ENCODE peak calls at places on chromosomes 16 and 17, in seven cellular contexts. One of them, this sample, is unnamed.

GRCh38 chr17:50488880-50489279 is 10.2 kb downstream of the RSAD1 start:
- DNase-seq in CD8-positive, alpha-beta T cell: no peak
- DNase-seq in fibroblast of lung: no peak
- DNase-seq in Peyer's patch: peak; percentile 15
- DNase-seq in left lung: no peak
- DNase-seq in H1: no peak
- DNase-seq in IMR-90: no peak
- DNase-seq in this sample: no peak

GRCh38 chr17:76873856-76874255 is 5.7 kb downstream of the MGAT5B start:
- DNase-seq in CD8-positive, alpha-beta T cell: no peak
- DNase-seq in fibroblast of lung: peak; percentile 67
- DNase-seq in Peyer's patch: no peak
- DNase-seq in left lung: no peak
- DNase-seq in H1: no peak
- DNase-seq in IMR-90: peak; percentile 21
- DNase-seq in this sample: no peak

GRCh38 chr16:1366712-1367299 is 15.1 kb downstream of the GNPTG start:
- DNase-seq in CD8-positive, alpha-beta T cell: no peak
- DNase-seq in fibroblast of lung: no peak
- DNase-seq in Peyer's patch: no peak
- DNase-seq in left lung: no peak
- DNase-seq in H1: no peak
- DNase-seq in IMR-90: no peak
- DNase-seq in this sample: no peak

GRCh38 chr17:4634981-4635380 is 6.5 kb downstream of the ALOX15 start:
- DNase-seq in CD8-positive, alpha-beta T cell: no peak
- DNase-seq in fibroblast of lung: no peak
- DNase-seq in Peyer's patch: no peak
- DNase-seq in left lung: peak; percentile 8
- DNase-seq in H1: no peak
- DNase-seq in IMR-90: no peak
- DNase-seq in this sample: no peak

GRCh38 chr17:41766135-41766534 is 20.4 kb downstream of the JUP start:
- DNase-seq in CD8-positive, alpha-beta T cell: no peak
- DNase-seq in fibroblast of lung: no peak
- DNase-seq in Peyer's patch: no peak
- DNase-seq in left lung: no peak
- DNase-seq in H1: no peak
- DNase-seq in IMR-90: no peak
- DNase-seq in this sample: no peak

GRCh38 chr17:82977586-82977985 is 101.8 kb upstream of the METRNL start:
- DNase-seq in CD8-positive, alpha-beta T cell: no peak
- DNase-seq in fibroblast of lung: no peak
- DNase-seq in Peyer's patch: no peak
- DNase-seq in left lung: no peak
- DNase-seq in H1: no peak
- DNase-seq in IMR-90: no peak
- DNase-seq in this sample: no peak

GRCh38 chr17:73226556-73227172 is 33.8 kb downstream of the COG1 start:
- DNase-seq in CD8-positive, alpha-beta T cell: no peak
- DNase-seq in fibroblast of lung: peak; percentile 44
- DNase-seq in Peyer's patch: no peak
- DNase-seq in left lung: no peak
- DNase-seq in H1: no peak
- DNase-seq in IMR-90: peak; percentile 45
- DNase-seq in this sample: no peak

GRCh38 chr17:5630434-5630833 is 46.1 kb upstream of the NLRP1 start:
- DNase-seq in CD8-positive, alpha-beta T cell: no peak
- DNase-seq in fibroblast of lung: peak; percentile 48
- DNase-seq in Peyer's patch: no peak
- DNase-seq in left lung: no peak
- DNase-seq in H1: no peak
- DNase-seq in IMR-90: peak; percentile 46
- DNase-seq in this sample: no peak

GRCh38 chr16:3180445-3180878 is 7.5 kb upstream of the OR1F1 start:
- DNase-seq in CD8-positive, alpha-beta T cell: no peak
- DNase-seq in fibroblast of lung: no peak
- DNase-seq in Peyer's patch: no peak
- DNase-seq in left lung: no peak
- DNase-seq in H1: peak; percentile 95
- DNase-seq in IMR-90: no peak
- DNase-seq in this sample: no peak

GRCh38 chr16:47358816-47359215 is 102.0 kb downstream of the ITFG1 start:
- DNase-seq in CD8-positive, alpha-beta T cell: no peak
- DNase-seq in fibroblast of lung: peak; percentile 61
- DNase-seq in Peyer's patch: no peak
- DNase-seq in left lung: no peak
- DNase-seq in H1: no peak
- DNase-seq in IMR-90: peak; percentile 37
- DNase-seq in this sample: no peak

GRCh38 chr17:77666881-77667395 is 291.6 kb upstream of the TNRC6C start:
- DNase-seq in CD8-positive, alpha-beta T cell: peak; percentile 33
- DNase-seq in fibroblast of lung: no peak
- DNase-seq in Peyer's patch: no peak
- DNase-seq in left lung: no peak
- DNase-seq in H1: no peak
- DNase-seq in IMR-90: no peak
- DNase-seq in this sample: peak; percentile 51

GRCh38 chr16:89691231-89691985 is 4.9 kb downstream of the CDK10 start:
- DNase-seq in CD8-positive, alpha-beta T cell: no peak
- DNase-seq in fibroblast of lung: no peak
- DNase-seq in Peyer's patch: no peak
- DNase-seq in left lung: no peak
- DNase-seq in H1: no peak
- DNase-seq in IMR-90: no peak
- DNase-seq in this sample: no peak

GRCh38 chr16:2926660-2927646 is 15.2 kb downstream of the FLYWCH1 start:
- DNase-seq in CD8-positive, alpha-beta T cell: peak; percentile 75
- DNase-seq in fibroblast of lung: peak; percentile 77
- DNase-seq in Peyer's patch: peak; percentile 85
- DNase-seq in left lung: peak; percentile 82
- DNase-seq in H1: peak; percentile 93
- DNase-seq in IMR-90: peak; percentile 80
- DNase-seq in this sample: peak; percentile 74

GRCh38 chr16:70693231-70693671 is 7.4 kb upstream of the MTSS2 start:
- DNase-seq in CD8-positive, alpha-beta T cell: no peak
- DNase-seq in fibroblast of lung: no peak
- DNase-seq in Peyer's patch: no peak
- DNase-seq in left lung: no peak
- DNase-seq in H1: no peak
- DNase-seq in IMR-90: no peak
- DNase-seq in this sample: no peak

GRCh38 chr17:32191306-32191705 is 49.0 kb downstream of the RHOT1 start:
- DNase-seq in CD8-positive, alpha-beta T cell: no peak
- DNase-seq in fibroblast of lung: peak; percentile 44
- DNase-seq in Peyer's patch: no peak
- DNase-seq in left lung: no peak
- DNase-seq in H1: no peak
- DNase-seq in IMR-90: peak; percentile 68
- DNase-seq in this sample: no peak

GRCh38 chr17:35972945-35973332 is 8.4 kb downstream of the CCL16 start:
- DNase-seq in CD8-positive, alpha-beta T cell: no peak
- DNase-seq in fibroblast of lung: no peak
- DNase-seq in Peyer's patch: no peak
- DNase-seq in left lung: no peak
- DNase-seq in H1: no peak
- DNase-seq in IMR-90: no peak
- DNase-seq in this sample: no peak

GRCh38 chr16:68782198-68783174 is 45.4 kb downstream of the CDH1 start:
- DNase-seq in CD8-positive, alpha-beta T cell: no peak
- DNase-seq in fibroblast of lung: no peak
- DNase-seq in Peyer's patch: no peak
- DNase-seq in left lung: no peak
- DNase-seq in H1: no peak
- DNase-seq in IMR-90: no peak
- DNase-seq in this sample: no peak

GRCh38 chr17:14427914-14428639 is 127.2 kb downstream of the HS3ST3B1 start:
- DNase-seq in CD8-positive, alpha-beta T cell: peak; percentile 18
- DNase-seq in fibroblast of lung: no peak
- DNase-seq in Peyer's patch: no peak
- DNase-seq in left lung: no peak
- DNase-seq in H1: no peak
- DNase-seq in IMR-90: no peak
- DNase-seq in this sample: peak; percentile 8

GRCh38 chr16:10028644-10029043 is 153.6 kb downstream of the GRIN2A start:
- DNase-seq in CD8-positive, alpha-beta T cell: no peak
- DNase-seq in fibroblast of lung: no peak
- DNase-seq in Peyer's patch: no peak
- DNase-seq in left lung: no peak
- DNase-seq in H1: no peak
- DNase-seq in IMR-90: no peak
- DNase-seq in this sample: no peak
- H3K9me3 ChIP-seq in CD8-positive, alpha-beta T cell: no peaks in the 10 kb centered on the region
- H3K9me3 ChIP-seq in fibroblast of lung: no peaks in the 10 kb centered on the region
- H3K9me3 ChIP-seq in Peyer's patch: no peaks in the 10 kb centered on the region
- H3K9me3 ChIP-seq in left lung: no peaks in the 10 kb centered on the region
- H3K9me3 ChIP-seq in H1: no peaks in the 10 kb centered on the region
- H3K9me3 ChIP-seq in IMR-90: peaks cover 14% of the 10 kb centered on the region
- H3K9me3 ChIP-seq in this sample: no peaks in the 10 kb centered on the region

GRCh38 chr16:12311309-12311708 is 334.8 kb downstream of the SNX29 start:
- DNase-seq in CD8-positive, alpha-beta T cell: no peak
- DNase-seq in fibroblast of lung: no peak
- DNase-seq in Peyer's patch: no peak
- DNase-seq in left lung: no peak
- DNase-seq in H1: peak; percentile 55
- DNase-seq in IMR-90: no peak
- DNase-seq in this sample: no peak

GRCh38 chr16:12315330-12316138 is 339.0 kb downstream of the SNX29 start:
- DNase-seq in CD8-positive, alpha-beta T cell: no peak
- DNase-seq in fibroblast of lung: no peak
- DNase-seq in Peyer's patch: no peak
- DNase-seq in left lung: no peak
- DNase-seq in H1: no peak
- DNase-seq in IMR-90: no peak
- DNase-seq in this sample: no peak

GRCh38 chr16:12311887-12312286 is 335.4 kb downstream of the SNX29 start:
- DNase-seq in CD8-positive, alpha-beta T cell: no peak
- DNase-seq in fibroblast of lung: no peak
- DNase-seq in Peyer's patch: no peak
- DNase-seq in left lung: no peak
- DNase-seq in H1: no peak
- DNase-seq in IMR-90: no peak
- DNase-seq in this sample: no peak

GRCh38 chr16:12314786-12315185 is 338.3 kb downstream of the SNX29 start:
- DNase-seq in CD8-positive, alpha-beta T cell: no peak
- DNase-seq in fibroblast of lung: peak; percentile 41
- DNase-seq in Peyer's patch: no peak
- DNase-seq in left lung: no peak
- DNase-seq in H1: no peak
- DNase-seq in IMR-90: no peak
- DNase-seq in this sample: no peak

GRCh38 chr16:12313902-12314621 is 337.5 kb downstream of the SNX29 start:
- DNase-seq in CD8-positive, alpha-beta T cell: no peak
- DNase-seq in fibroblast of lung: no peak
- DNase-seq in Peyer's patch: no peak
- DNase-seq in left lung: no peak
- DNase-seq in H1: no peak
- DNase-seq in IMR-90: no peak
- DNase-seq in this sample: no peak
- H3K4me1 ChIP-seq in CD8-positive, alpha-beta T cell: no peaks in the 10 kb centered on the region
- H3K4me1 ChIP-seq in fibroblast of lung: no peaks in the 10 kb centered on the region
- H3K4me1 ChIP-seq in Peyer's patch: no peaks in the 10 kb centered on the region
- H3K4me1 ChIP-seq in left lung: no peaks in the 10 kb centered on the region
- H3K4me1 ChIP-seq in H1: peaks cover 14% of the 10 kb centered on the region
- H3K4me1 ChIP-seq in IMR-90: no peaks in the 10 kb centered on the region
- H3K4me1 ChIP-seq in this sample: no peaks in the 10 kb centered on the region

DNA sequence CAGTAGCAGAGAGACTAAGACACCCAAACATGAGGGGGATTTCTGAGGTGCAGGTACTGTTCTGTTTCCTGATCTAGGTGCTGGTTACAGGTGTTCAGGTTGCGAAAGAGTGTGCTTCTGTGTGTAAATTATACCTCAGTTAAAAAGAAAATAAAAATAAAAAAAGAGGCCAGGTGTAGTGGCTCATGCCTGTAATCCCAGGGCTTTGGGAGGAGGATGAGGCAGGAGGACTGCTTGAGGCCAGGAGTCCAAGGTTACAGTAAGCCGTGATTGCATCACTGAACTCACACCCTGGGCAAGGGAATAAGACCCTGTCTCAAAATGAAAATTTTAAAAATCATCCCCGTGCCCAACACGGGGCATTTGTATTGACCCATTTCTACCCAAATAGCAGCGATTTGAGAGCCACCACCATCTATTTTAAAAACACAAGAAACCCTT is 3.2 kb upstream of the DCAF7 start:
- DNase-seq in CD8-positive, alpha-beta T cell: no peak
- DNase-seq in fibroblast of lung: no peak
- DNase-seq in Peyer's patch: no peak
- DNase-seq in left lung: no peak
- DNase-seq in H1: no peak
- DNase-seq in IMR-90: no peak
- DNase-seq in this sample: no peak
- H3K27ac ChIP-seq in CD8-positive, alpha-beta T cell: no peak overlapping the region
- H3K27ac ChIP-seq in fibroblast of lung: no peak overlapping the region
- H3K27ac ChIP-seq in Peyer's patch: no peak overlapping the region
- H3K27ac ChIP-seq in left lung: no peak overlapping the region
- H3K27ac ChIP-seq in H1: no peak overlapping the region
- H3K27ac ChIP-seq in IMR-90: no peak overlapping the region
- H3K27ac ChIP-seq in this sample: no peak overlapping the region

GRCh38 chr16:4884972-4885874 is 37.9 kb downstream of the UBN1 start:
- DNase-seq in CD8-positive, alpha-beta T cell: no peak
- DNase-seq in fibroblast of lung: no peak
- DNase-seq in Peyer's patch: peak; percentile 33
- DNase-seq in left lung: no peak
- DNase-seq in H1: no peak
- DNase-seq in IMR-90: no peak
- DNase-seq in this sample: no peak

GRCh38 chr16:4888428-4889135 is 41.3 kb downstream of the UBN1 start:
- DNase-seq in CD8-positive, alpha-beta T cell: no peak
- DNase-seq in fibroblast of lung: no peak
- DNase-seq in Peyer's patch: no peak
- DNase-seq in left lung: no peak
- DNase-seq in H1: no peak
- DNase-seq in IMR-90: no peak
- DNase-seq in this sample: no peak

GRCh38 chr16:4883501-4883900 is 36.2 kb downstream of the UBN1 start:
- DNase-seq in CD8-positive, alpha-beta T cell: no peak
- DNase-seq in fibroblast of lung: no peak
- DNase-seq in Peyer's patch: no peak
- DNase-seq in left lung: no peak
- DNase-seq in H1: no peak
- DNase-seq in IMR-90: no peak
- DNase-seq in this sample: no peak

GRCh38 chr16:4884209-4884608 is 36.9 kb downstream of the UBN1 start:
- DNase-seq in CD8-positive, alpha-beta T cell: no peak
- DNase-seq in fibroblast of lung: no peak
- DNase-seq in Peyer's patch: peak; percentile 48
- DNase-seq in left lung: no peak
- DNase-seq in H1: no peak
- DNase-seq in IMR-90: no peak
- DNase-seq in this sample: no peak

DNA sequence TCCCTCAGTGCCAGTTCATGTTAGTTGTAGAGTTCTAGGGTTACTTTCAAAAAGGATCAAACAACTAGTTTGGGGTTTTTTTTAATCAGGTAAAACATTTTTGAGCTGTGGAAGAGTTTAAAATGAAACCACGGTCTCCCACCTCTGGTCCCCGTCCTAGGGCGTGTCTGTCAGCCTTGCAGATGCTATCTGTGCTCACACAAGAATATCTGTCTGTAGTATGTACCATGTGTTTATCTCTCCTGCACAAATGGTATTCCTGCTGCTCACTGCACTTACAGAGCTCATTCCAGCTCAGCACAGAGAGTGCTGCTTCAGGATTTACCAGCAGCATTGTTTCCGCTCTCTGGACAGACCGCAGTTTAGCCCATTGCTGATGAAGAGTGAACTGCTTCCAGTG is 38.9 kb downstream of the UBN1 start:
- DNase-seq in CD8-positive, alpha-beta T cell: no peak
- DNase-seq in fibroblast of lung: no peak
- DNase-seq in Peyer's patch: no peak
- DNase-seq in left lung: no peak
- DNase-seq in H1: no peak
- DNase-seq in IMR-90: no peak
- DNase-seq in this sample: no peak
- H3K9me3 ChIP-seq in CD8-positive, alpha-beta T cell: no peaks in the 10 kb centered on the region
- H3K9me3 ChIP-seq in fibroblast of lung: no peaks in the 10 kb centered on the region
- H3K9me3 ChIP-seq in Peyer's patch: no peaks in the 10 kb centered on the region
- H3K9me3 ChIP-seq in left lung: no peaks in the 10 kb centered on the region
- H3K9me3 ChIP-seq in H1: no peaks in the 10 kb centered on the region
- H3K9me3 ChIP-seq in IMR-90: no peaks in the 10 kb centered on the region
- H3K9me3 ChIP-seq in this sample: no peaks in the 10 kb centered on the region